ENCODE peak calls at places on chromosomes 11 and 22, in seven cellular contexts. B is astrocyte of the cerebellum; G is HCT116; C is adrenal gland; Z is DND-41; M is CD8-positive, alpha-beta T cell; U is AG10803. P is an unnamed sample.

GRCh38 chr11:33540946-33541915 is 159.4 kb downstream of the C11orf91 start:
- DNase-seq in B (no peak), G (no peak), C (no peak), Z (no peak), M (no peak), U (no peak), P (no peak)

GRCh38 chr22:24901448-24901847 is 45.0 kb downstream of the LHFPL7 start:
- DNase-seq in B (no peak), G (no peak), C (no peak), Z (no peak), M (no peak), U (no peak), P (no peak)

GRCh38 chr11:2122222-2122906 is 16.8 kb downstream of the IGF2 start:
- DNase-seq in B (peak; percentile 62), G (no peak), C (no peak), Z (no peak), M (no peak), U (peak; percentile 63), P (no peak)

GRCh38 chr22:47367993-47368945 is 605.8 kb downstream of the TBC1D22A start:
- DNase-seq in B (no peak), G (no peak), C (peak; percentile 8), Z (no peak), M (no peak), U (no peak), P (no peak)

GRCh38 chr11:35711173-35711910 is 48.8 kb downstream of the TRIM44 start:
- DNase-seq in B (no peak), G (no peak), C (no peak), Z (no peak), M (no peak), U (no peak), P (no peak)

GRCh38 chr11:73759520-73760065 is 1.3 kb downstream of the RAB6A start:
- DNase-seq in B (peak; percentile 18), G (no peak), C (no peak), Z (no peak), M (no peak), U (peak; percentile 44), P (no peak)

GRCh38 chr11:130208241-130209127 is 48.9 kb downstream of the ST14 start:
- DNase-seq in B (no peak), G (no peak), C (no peak), Z (no peak), M (no peak), U (no peak), P (no peak)

GRCh38 chr22:42294034-42294985 is 23.9 kb upstream of the TCF20 start:
- DNase-seq in B (peak; percentile 22), G (no peak), C (peak; percentile 65), Z (peak; percentile 57), M (no peak), U (peak; percentile 24), P (no peak)

GRCh38 chr22:27419473-27419872 is 382.1 kb downstream of the MN1 start:
- DNase-seq in B (no peak), G (no peak), C (no peak), Z (no peak), M (no peak), U (peak; percentile 25), P (no peak)

GRCh38 chr11:108009497-108010360 is 1.0 kb downstream of the CUL5 start:
- DNase-seq in B (no peak), G (no peak), C (peak; percentile 23), Z (peak; percentile 10), M (no peak), U (peak; percentile 15), P (no peak)

GRCh38 chr11:103811870-103812509 is 224.4 kb upstream of the DDI1 start:
- DNase-seq in B (no peak), G (no peak), C (no peak), Z (no peak), M (no peak), U (no peak), P (no peak)

GRCh38 chr22:50612715-50613221 is 12.2 kb downstream of the MAPK8IP2 start:
- DNase-seq in B (no peak), G (no peak), C (no peak), Z (no peak), M (no peak), U (no peak), P (no peak)

GRCh38 chr11:74783241-74783871 is 34.7 kb downstream of the RNF169 start:
- DNase-seq in B (no peak), G (peak; percentile 8), C (no peak), Z (peak; percentile 29), M (no peak), U (peak; percentile 70), P (peak; percentile 15)

GRCh38 chr11:6633422-6634408 is 14.5 kb upstream of the TPP1 start:
- DNase-seq in B (no peak), G (no peak), C (no peak), Z (no peak), M (no peak), U (no peak), P (no peak)

GRCh38 chr22:19745155-19746133 is 15.1 kb upstream of the TBX1 start:
- DNase-seq in B (no peak), G (no peak), C (no peak), Z (no peak), M (no peak), U (no peak), P (peak; percentile 60)

GRCh38 chr11:87473174-87473573 is 435.4 kb downstream of the TMEM135 start:
- DNase-seq in B (peak; percentile 59), G (no peak), C (no peak), Z (no peak), M (no peak), U (peak; percentile 92), P (peak; percentile 86)

GRCh38 chr22:20196094-20196840 is 45.4 kb upstream of the CCDC188 start:
- DNase-seq in B (no peak), G (no peak), C (no peak), Z (no peak), M (no peak), U (no peak), P (no peak)

GRCh38 chr11:64156235-64157011 is 9.5 kb downstream of the MACROD1 start:
- DNase-seq in B (no peak), G (no peak), C (peak; percentile 67), Z (no peak), M (no peak), U (no peak), P (no peak)

GRCh38 chr11:58933661-58934060 is 5.6 kb upstream of the GLYATL1 start:
- DNase-seq in B (no peak), G (no peak), C (no peak), Z (no peak), M (no peak), U (no peak), P (no peak)

GRCh38 chr11:35540526-35540925 is 15.1 kb upstream of the PAMR1 start:
- DNase-seq in B (no peak), G (no peak), C (no peak), Z (no peak), M (no peak), U (peak; percentile 54), P (no peak)

GRCh38 chr11:1303196-1303821 is 6.1 kb downstream of the TOLLIP start:
- DNase-seq in B (no peak), G (no peak), C (no peak), Z (no peak), M (no peak), U (no peak), P (no peak)

GRCh38 chr11:130761560-130762220 is 154.6 kb downstream of the SNX19 start:
- DNase-seq in B (no peak), G (no peak), C (no peak), Z (no peak), M (no peak), U (no peak), P (no peak)

GRCh38 chr11:64224891-64225607 is 937 bp downstream of the TRPT1 start:
- DNase-seq in B (no peak), G (no peak), C (peak; percentile 48), Z (no peak), M (no peak), U (no peak), P (no peak)

GRCh38 chr11:85724750-85725465 is 38.9 kb upstream of the CCDC89 start:
- DNase-seq in B (no peak), G (no peak), C (no peak), Z (no peak), M (no peak), U (no peak), P (no peak)

GRCh38 chr11:60003729-60004128 is 13.3 kb upstream of the OOSP4B start:
- DNase-seq in B (no peak), G (no peak), C (no peak), Z (no peak), M (no peak), U (no peak), P (no peak)

GRCh38 chr22:45073064-45073463 is 63.3 kb upstream of the PHF21B start:
- DNase-seq in B (no peak), G (no peak), C (no peak), Z (no peak), M (no peak), U (no peak), P (no peak)

GRCh38 chr11:117618956-117619355 is 178.1 kb downstream of the DSCAML1 start:
- DNase-seq in B (no peak), G (no peak), C (no peak), Z (no peak), M (no peak), U (no peak), P (no peak)

GRCh38 chr22:40180403-40180802 is 2.7 kb downstream of the TNRC6B start:
- DNase-seq in B (no peak), G (no peak), C (no peak), Z (no peak), M (no peak), U (no peak), P (no peak)
- H3K4me3 ChIP-seq in B (peak overlapping the region; percentile 76), G (no peak overlapping the region), C (no peak overlapping the region), Z (no peak overlapping the region), M (peak overlapping the region; percentile 7), U (peak overlapping the region; percentile 73), P (no peak overlapping the region)

DNA sequence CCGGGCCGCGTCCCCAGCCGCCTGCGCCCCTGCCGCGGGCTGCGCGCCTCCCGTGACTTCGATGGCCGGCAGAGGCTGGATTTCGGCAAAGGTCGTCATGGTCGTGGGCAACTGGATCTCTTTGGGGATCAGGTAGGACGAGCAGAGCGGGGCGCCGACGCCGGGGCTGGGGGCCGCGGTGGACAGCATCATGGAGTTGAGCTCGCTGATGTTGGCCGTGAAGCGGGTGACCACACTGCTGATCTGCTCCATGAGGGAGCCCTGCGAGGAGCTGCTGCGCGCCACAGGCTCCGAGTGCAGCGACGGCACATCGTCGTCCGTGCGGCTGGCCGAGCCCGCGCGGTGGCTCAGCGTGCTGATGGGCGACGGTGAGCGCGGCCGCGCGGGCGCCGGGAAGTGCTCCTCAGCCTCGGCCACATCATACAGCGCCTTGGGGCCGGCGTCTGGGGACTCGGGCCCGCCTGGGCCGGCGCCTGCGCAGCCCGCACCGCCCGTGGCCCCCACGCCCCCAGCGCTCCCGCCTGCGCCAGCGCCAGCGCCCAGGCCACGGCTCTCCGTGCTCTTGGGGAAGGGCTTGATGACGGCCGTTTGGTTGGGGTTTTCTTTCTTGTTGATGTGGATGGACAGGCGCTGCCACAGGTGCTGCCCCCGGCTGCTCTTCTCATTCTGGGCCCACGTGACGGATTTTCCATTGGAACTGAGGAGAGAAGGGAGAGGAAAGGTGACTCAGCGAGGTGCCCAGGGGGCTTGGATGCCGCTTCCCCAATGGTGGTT is 171.5 kb upstream of the CTSC start:
- DNase-seq in B (no peak), G (no peak), C (peak; percentile 21), Z (no peak), M (no peak), U (peak; percentile 19), P (no peak)
- H3K4me3 ChIP-seq in B (peak overlapping the region; percentile 33), G (no peak overlapping the region), C (no peak overlapping the region), Z (no peak overlapping the region), M (peak overlapping the region; percentile 29), U (peak overlapping the region; percentile 43), P (peak overlapping the region; percentile 34)

GRCh38 chr22:35542972-35543516 is 2.4 kb downstream of the RASD2 start:
- DNase-seq in B (no peak), G (no peak), C (no peak), Z (no peak), M (no peak), U (no peak), P (no peak)
- H3K4me3 ChIP-seq in B (no peak overlapping the region), G (no peak overlapping the region), C (no peak overlapping the region), Z (no peak overlapping the region), M (no peak overlapping the region), U (no peak overlapping the region), P (no peak overlapping the region)

GRCh38 chr11:109547356-109548027 is 125.5 kb downstream of the C11orf87 start:
- DNase-seq in B (peak; percentile 64), G (no peak), C (no peak), Z (no peak), M (no peak), U (peak; percentile 94), P (no peak)
- H3K4me3 ChIP-seq in B (no peak overlapping the region), G (no peak overlapping the region), C (no peak overlapping the region), Z (no peak overlapping the region), M (no peak overlapping the region), U (no peak overlapping the region), P (no peak overlapping the region)

P was measured in skeletal muscle cell.